ENCODE peak calls at places on chromosomes 6 and 20, in four cellular contexts. One of them, this sample, is unnamed.

GRCh38 chr6:131997450-131998153 is 46.4 kb upstream of the CCN2 start:
- DNase-seq in A549: no peak
- DNase-seq in K562: no peak
- DNase-seq in GM12878: no peak
- DNase-seq in this sample: no peak

GRCh38 chr6:107231243-107231642 is 115.9 kb upstream of the BEND3 start:
- DNase-seq in K562: no peak
- DNase-seq in GM12878: no peak
- DNase-seq in A549: no peak
- DNase-seq in this sample: no peak

GRCh38 chr20:51164732-51165530 is 142.0 kb upstream of the KCNG1 start:
- DNase-seq in K562: no peak
- DNase-seq in A549: no peak
- DNase-seq in GM12878: no peak
- DNase-seq in this sample: no peak

GRCh38 chr6:34560366-34561226 is 4.5 kb upstream of the SPDEF start:
- DNase-seq in A549: no peak
- DNase-seq in K562: peak; percentile 90
- DNase-seq in GM12878: no peak
- DNase-seq in this sample: peak; percentile 75

GRCh38 chr6:13703496-13703895 is 8.1 kb downstream of the RANBP9 start:
- DNase-seq in GM12878: no peak
- DNase-seq in K562: no peak
- DNase-seq in A549: no peak
- DNase-seq in this sample: no peak

GRCh38 chr6:17519120-17519519 is 81.0 kb upstream of the FAM8A1 start:
- DNase-seq in K562: no peak
- DNase-seq in GM12878: no peak
- DNase-seq in A549: no peak
- DNase-seq in this sample: peak; percentile 53

GRCh38 chr6:46555129-46555528 is 63.9 kb upstream of the RCAN2 start:
- DNase-seq in GM12878: no peak
- DNase-seq in K562: no peak
- DNase-seq in A549: no peak
- DNase-seq in this sample: no peak

GRCh38 chr6:112274774-112275173 is 20.4 kb upstream of the LAMA4 start:
- DNase-seq in A549: no peak
- DNase-seq in GM12878: no peak
- DNase-seq in K562: no peak
- DNase-seq in this sample: no peak

GRCh38 chr6:90765491-90765890 is 178.6 kb upstream of the MAP3K7 start:
- DNase-seq in GM12878: no peak
- DNase-seq in K562: no peak
- DNase-seq in A549: no peak
- DNase-seq in this sample: no peak

GRCh38 chr20:35292504-35293285 is 470 bp upstream of the FAM83C start:
- DNase-seq in K562: no peak
- DNase-seq in A549: no peak
- DNase-seq in GM12878: no peak
- DNase-seq in this sample: no peak
- TF ChIP-seq ELK1 in K562: no peak
- TF ChIP-seq ELK1 in A549: no peak
- TF ChIP-seq ELK1 in GM12878: no peak
- TF ChIP-seq ELK1 in this sample: no peak

GRCh38 chr6:33017694-33018353 is 8.4 kb upstream of the HLA-DOA start:
- DNase-seq in A549: no peak
- DNase-seq in K562: no peak
- DNase-seq in GM12878: no peak
- DNase-seq in this sample: no peak
- TF ChIP-seq RAD21 in A549: no peak
- TF ChIP-seq RAD21 in K562: no peak
- TF ChIP-seq RAD21 in GM12878: no peak
- TF ChIP-seq RAD21 in this sample: no peak

GRCh38 chr6:32529697-32530429 is at the start of gene HLA-DRB5:
- DNase-seq in A549: no peak
- DNase-seq in K562: no peak
- DNase-seq in GM12878: peak; percentile 58
- DNase-seq in this sample: no peak
- TF ChIP-seq ELK1 in A549: no peak
- TF ChIP-seq ELK1 in K562: no peak
- TF ChIP-seq ELK1 in GM12878: no peak
- TF ChIP-seq ELK1 in this sample: no peak

DNA sequence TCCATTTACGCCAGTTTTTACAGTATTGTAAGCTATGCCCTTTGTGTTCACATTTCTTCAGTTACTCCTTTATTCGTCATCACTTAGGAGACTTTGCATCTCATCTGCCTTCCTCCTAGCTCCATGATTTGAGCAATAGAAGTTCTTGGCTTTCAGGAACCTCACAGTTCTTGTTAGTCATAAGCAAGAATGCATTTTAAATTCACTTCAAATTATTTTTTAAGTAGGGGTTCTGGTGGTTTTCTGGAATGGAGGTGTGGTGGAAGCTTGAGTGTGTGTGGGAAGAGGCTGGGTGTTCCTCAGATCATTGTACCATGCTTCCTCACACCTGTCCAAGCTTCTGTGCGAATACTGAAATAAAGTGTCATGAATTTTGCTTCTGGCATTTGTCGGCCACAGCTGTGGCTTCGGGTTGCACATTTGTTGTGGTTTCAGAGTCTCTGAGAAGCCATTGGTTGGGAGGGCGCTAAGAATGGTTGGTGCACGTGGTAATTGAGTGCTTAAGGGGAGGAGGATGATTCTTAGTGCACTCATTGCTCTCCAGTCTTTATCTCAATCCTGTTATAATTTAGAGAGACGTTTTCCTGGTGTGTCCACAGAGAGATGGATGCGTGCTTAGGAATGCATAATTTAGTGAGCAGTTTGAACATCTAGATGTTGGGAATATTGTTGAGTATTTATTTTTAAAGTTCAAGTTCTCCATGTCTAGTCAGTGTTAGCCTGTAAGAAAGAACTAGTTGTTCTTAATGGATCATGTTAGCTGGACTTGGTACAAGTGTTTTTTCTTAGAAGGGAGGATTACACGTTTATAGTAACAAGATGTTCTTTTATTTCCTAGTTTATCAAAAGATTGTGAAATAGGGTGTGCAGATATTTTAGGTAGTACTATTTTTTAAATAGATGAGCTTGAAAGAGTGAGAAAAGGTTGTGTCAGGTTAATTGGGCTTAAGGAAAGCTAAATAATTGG is 31.9 kb downstream of the FOXO3 start:
- DNase-seq in K562: peak; percentile 25
- DNase-seq in A549: no peak
- DNase-seq in GM12878: peak; percentile 76
- DNase-seq in this sample: peak; percentile 87
- TF ChIP-seq RAD21 in K562: no peak
- TF ChIP-seq RAD21 in A549: no peak
- TF ChIP-seq RAD21 in GM12878: no peak
- TF ChIP-seq RAD21 in this sample: no peak

GRCh38 chr6:43310137-43310536 is 1.5 kb upstream of the CRIP3 start:
- DNase-seq in A549: no peak
- DNase-seq in GM12878: no peak
- DNase-seq in K562: no peak
- DNase-seq in this sample: no peak
- TF ChIP-seq ELK1 in A549: no peak
- TF ChIP-seq ELK1 in GM12878: no peak
- TF ChIP-seq ELK1 in K562: no peak
- TF ChIP-seq ELK1 in this sample: no peak